ENCODE peak calls at places on chromosomes 3 and 15, in ten cellular contexts. F, N, G, I, T, A, X, K, M and D are unnamed samples.

GRCh38 chr3:64685800-64686445 is 1.9 kb downstream of the ADAMTS9 start:
- DNase-seq in M (peak), I (peak), K (peak), F (peak), T (peak), X (peak), G (peak), A (peak), N (peak), D (no peak)

GRCh38 chr15:98085003-98085639 is 124.6 kb downstream of the ARRDC4 start:
- DNase-seq in M (no peak), X (peak), A (peak), F (peak), T (no peak), K (peak), N (peak), G (peak), I (no peak), D (peak)

GRCh38 chr3:196431193-196432136 is 762 bp downstream of the UBXN7 start:
- DNase-seq in A (peak), G (peak), F (peak), K (no peak), I (peak), N (peak), M (no peak), T (peak), X (no peak), D (peak)

GRCh38 chr3:31802981-31803380 is 178.1 kb downstream of the OSBPL10 start:
- DNase-seq in N (peak), M (no peak), T (no peak), F (no peak), K (no peak), X (no peak), A (no peak), I (no peak), G (no peak), D (peak)

GRCh38 chr3:125165189-125165947 is 47.2 kb downstream of the SLC12A8 start:
- DNase-seq in X (no peak), T (no peak), F (peak), N (no peak), M (peak), G (peak), K (no peak), I (peak), A (peak), D (no peak)

GRCh38 chr3:185856652-185857051 is 31.8 kb upstream of the IGF2BP2 start:
- DNase-seq in T (no peak), X (no peak), I (no peak), M (no peak), F (no peak), K (no peak), A (no peak), N (no peak), G (no peak), D (no peak)

GRCh38 chr3:38255627-38256026 is 10.0 kb upstream of the SLC22A13 start:
- DNase-seq in X (no peak), A (no peak), G (no peak), F (no peak), M (no peak), K (no peak), N (no peak), T (no peak), I (no peak), D (no peak)

GRCh38 chr3:59320080-59320479 is 270.3 kb upstream of the CFAP20DC start:
- DNase-seq in G (no peak), X (no peak), N (no peak), K (no peak), F (no peak), A (no peak), T (no peak), I (no peak), M (no peak), D (no peak)

GRCh38 chr15:64845183-64845611 is 3.5 kb downstream of the PLEKHO2 start:
- DNase-seq in X (no peak), T (no peak), K (no peak), N (peak), G (no peak), F (peak), M (no peak), I (no peak), A (peak), D (peak)

GRCh38 chr3:193794002-193794835 is 201.2 kb downstream of the OPA1 start:
- DNase-seq in X (no peak), T (no peak), M (peak), G (no peak), I (no peak), F (peak), K (no peak), A (no peak), N (no peak), D (peak)

GRCh38 chr3:93910085-93910484 is 63.6 kb downstream of the PROS1 start:
- DNase-seq in F (no peak), I (no peak), X (no peak), T (no peak), G (no peak), N (no peak), A (no peak), M (no peak), K (no peak), D (no peak)

GRCh38 chr15:57227181-57227580 is 149.1 kb upstream of the CGNL1 start:
- DNase-seq in X (no peak), A (no peak), I (no peak), G (no peak), T (no peak), F (no peak), K (no peak), N (no peak), M (no peak), D (no peak)

GRCh38 chr3:156818890-156819289 is 7.3 kb upstream of the LEKR1 start:
- DNase-seq in F (peak), T (no peak), G (peak), X (no peak), M (no peak), K (no peak), N (no peak), I (no peak), A (no peak), D (no peak)

GRCh38 chr3:161914703-161915102 is 418.1 kb downstream of the OTOL1 start:
- DNase-seq in K (no peak), F (no peak), M (peak), N (peak), X (no peak), T (peak), I (peak), A (peak), G (peak), D (peak)

GRCh38 chr3:25587975-25588374 is 76.7 kb downstream of the TOP2B start:
- DNase-seq in N (no peak), T (no peak), M (no peak), X (no peak), F (no peak), K (no peak), G (no peak), I (no peak), A (no peak), D (no peak)

GRCh38 chr15:82832601-82833209 is 23.3 kb downstream of the WHAMM start:
- DNase-seq in M (no peak), K (no peak), X (no peak), G (peak), T (no peak), I (no peak), N (no peak), A (no peak), F (peak), D (peak)

GRCh38 chr3:159804726-159805410 is 183.8 kb upstream of the IL12A start:
- DNase-seq in K (peak), T (peak), M (no peak), N (peak), F (peak), G (peak), I (peak), X (peak), A (peak), D (peak)

GRCh38 chr3:137131081-137131480 is 173.3 kb downstream of the IL20RB start:
- DNase-seq in K (no peak), I (no peak), T (no peak), N (no peak), G (no peak), M (no peak), X (no peak), A (no peak), F (no peak), D (no peak)

GRCh38 chr3:64028754-64029153 is 5.5 kb upstream of the PSMD6 start:
- DNase-seq in M (no peak), G (no peak), A (no peak), K (no peak), I (no peak), N (no peak), F (no peak), T (no peak), X (no peak), D (no peak)

GRCh38 chr15:42736178-42736792 is 643 bp downstream of the CDAN1 start:
- DNase-seq in A (no peak), X (no peak), K (no peak), G (no peak), N (no peak), I (no peak), T (peak), M (no peak), F (peak), D (peak)

GRCh38 chr3:173371848-173372487 is 25.6 kb upstream of the NLGN1 start:
- DNase-seq in X (no peak), M (no peak), F (peak), T (peak), I (peak), K (peak), A (no peak), N (no peak), G (peak), D (peak)

GRCh38 chr3:156761713-156762575 is 64.2 kb upstream of the LEKR1 start:
- DNase-seq in I (no peak), N (no peak), F (no peak), X (no peak), T (no peak), G (peak), K (no peak), A (no peak), M (no peak), D (no peak)

GRCh38 chr3:134242649-134243637 is 7.7 kb downstream of the RYK start:
- DNase-seq in F (peak), K (no peak), T (no peak), A (no peak), G (peak), I (no peak), N (no peak), M (no peak), X (no peak), D (peak)

GRCh38 chr3:156812521-156813335 is 13.4 kb upstream of the LEKR1 start:
- DNase-seq in G (peak), N (no peak), A (no peak), M (no peak), X (no peak), I (no peak), T (no peak), F (peak), K (peak), D (peak)

GRCh38 chr15:45037936-45038335 is 14.9 kb downstream of the SORD start:
- DNase-seq in X (no peak), N (no peak), T (no peak), K (no peak), F (no peak), G (no peak), A (no peak), M (no peak), I (no peak), D (no peak)

GRCh38 chr3:36182024-36182423 is 198.3 kb upstream of the STAC start:
- DNase-seq in F (no peak), I (no peak), X (no peak), G (no peak), T (no peak), K (no peak), M (no peak), N (no peak), A (no peak), D (no peak)

GRCh38 chr3:73029321-73029796 is 32.1 kb upstream of the EBLN2 start:
- DNase-seq in M (no peak), I (no peak), N (no peak), F (peak), X (no peak), T (no peak), K (no peak), G (peak), A (no peak), D (no peak)

GRCh38 chr3:119463171-119464169 is at the start of gene TMEM39A:
- DNase-seq in M (peak), K (peak), F (peak), N (peak), G (peak), I (peak), X (peak), A (peak), T (peak), D (peak)
- TF ChIP-seq POLR2A in M (no peak), K (peak), F (peak), N (peak), G (peak), I (peak), X (peak), A (peak), T (peak), D (peak)

GRCh38 chr3:98166396-98166795 is at the start of gene OR5H15:
- DNase-seq in T (no peak), K (no peak), N (no peak), I (no peak), F (no peak), G (no peak), M (no peak), A (no peak), X (no peak), D (no peak)
- TF ChIP-seq CTCF in T (no peak), K (no peak), N (no peak), I (no peak), F (no peak), G (no peak), M (no peak), A (no peak), X (no peak), D (no peak)

GRCh38 chr3:179318876-179319275 is 4.0 kb upstream of the ZNF639 start:
- DNase-seq in F (no peak), A (no peak), K (no peak), I (no peak), N (no peak), X (no peak), T (no peak), M (no peak), G (no peak), D (no peak)

GRCh38 chr3:179324270-179324754 is 1.5 kb downstream of the ZNF639 start:
- DNase-seq in M (no peak), G (peak), A (no peak), K (no peak), F (peak), T (no peak), N (no peak), X (no peak), I (no peak), D (peak)

GRCh38 chr3:179321585-179322322 is 1.1 kb upstream of the ZNF639 start:
- DNase-seq in X (no peak), G (peak), K (peak), T (peak), I (peak), F (peak), A (no peak), M (no peak), N (peak), D (peak)

GRCh38 chr3:179322481-179323196 is at the start of gene ZNF639:
- DNase-seq in A (peak), I (peak), X (peak), M (peak), K (peak), T (peak), F (peak), G (peak), N (peak), D (peak)

GRCh38 chr3:179323197-179323901 is 518 bp downstream of the ZNF639 start:
- DNase-seq in N (peak), A (peak), K (peak), M (peak), T (peak), G (peak), X (peak), I (peak), F (peak), D (peak)
- TF ChIP-seq POLR2A in N (peak), A (no peak), K (no peak), M (no peak), T (no peak), G (peak), X (no peak), I (no peak), F (peak), D (no peak)

DNA sequence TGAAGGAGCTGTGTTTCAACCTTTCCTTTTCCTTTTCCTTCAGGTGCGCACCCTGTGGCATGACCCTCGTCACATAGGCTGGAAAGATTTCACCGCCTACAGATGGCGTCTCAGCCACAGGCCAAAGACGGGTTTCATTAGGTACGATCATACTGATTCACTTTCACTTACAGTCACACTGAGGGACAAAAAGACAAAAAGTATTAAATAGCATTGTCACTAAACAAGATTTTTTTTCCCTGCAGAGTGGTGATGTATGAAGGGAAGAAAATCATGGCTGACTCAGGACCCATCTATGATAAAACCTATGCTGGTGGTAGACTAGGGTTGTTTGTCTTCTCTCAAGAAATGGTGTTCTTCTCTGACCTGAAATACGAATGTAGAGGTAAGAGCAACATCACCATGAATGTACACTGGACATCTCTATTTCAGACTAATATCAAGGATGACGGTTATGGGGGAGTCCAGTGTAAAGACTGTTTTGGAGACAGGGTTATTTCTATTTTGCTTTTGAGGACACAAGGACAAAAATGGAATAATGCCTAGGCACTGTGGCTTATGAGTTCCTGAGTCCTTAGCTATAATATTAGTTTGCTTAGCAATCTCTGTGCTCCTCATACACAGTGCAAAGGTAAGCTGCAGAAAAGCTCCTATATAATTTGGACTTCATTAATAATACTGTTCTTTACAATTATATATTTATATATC is 13.3 kb downstream of the THBS1 start:
- DNase-seq in I (no peak), K (no peak), X (no peak), G (peak), T (no peak), F (peak), A (no peak), M (no peak), N (peak), D (no peak)
- TF ChIP-seq CTCF in I (no peak), K (no peak), X (no peak), G (no peak), T (no peak), F (no peak), A (no peak), M (no peak), N (peak), D (no peak)

GRCh38 chr3:184248454-184249411 is at the start of gene ALG3:
- DNase-seq in M (peak), A (peak), T (peak), N (peak), F (peak), G (peak), I (peak), K (peak), X (peak), D (peak)

GRCh38 chr3:184255291-184256039 is 5.9 kb downstream of the CAMK2N2 start:
- DNase-seq in A (no peak), X (no peak), M (no peak), I (no peak), G (no peak), F (no peak), N (no peak), K (no peak), T (no peak), D (no peak)

GRCh38 chr3:184250167-184250828 is 826 bp downstream of the EEF1AKMT4 start:
- DNase-seq in T (peak), A (peak), F (peak), N (peak), M (peak), G (peak), X (peak), I (peak), K (peak), D (peak)

GRCh38 chr3:184249412-184250166 is at the start of gene EEF1AKMT4:
- DNase-seq in K (peak), I (peak), M (peak), N (peak), G (peak), F (peak), T (peak), X (peak), A (peak), D (peak)
- TF ChIP-seq POLR2A in K (peak), I (peak), M (no peak), N (no peak), G (no peak), F (no peak), T (no peak), X (no peak), A (no peak), D (peak)

GRCh38 chr3:123411340-123412040 is 37.4 kb downstream of the ADCY5 start:
- DNase-seq in K (no peak), A (no peak), I (no peak), F (no peak), M (no peak), N (no peak), G (no peak), T (no peak), X (no peak), D (no peak)

GRCh38 chr3:123410149-123410515 is 38.8 kb downstream of the ADCY5 start:
- DNase-seq in G (no peak), K (no peak), X (no peak), F (no peak), I (no peak), T (no peak), N (no peak), M (no peak), A (no peak), D (no peak)

GRCh38 chr3:123409443-123410148 is 39.3 kb downstream of the ADCY5 start:
- DNase-seq in G (no peak), T (no peak), N (peak), I (no peak), K (peak), X (no peak), M (no peak), A (no peak), F (no peak), D (no peak)

GRCh38 chr3:123412811-123413588 is 35.9 kb downstream of the ADCY5 start:
- DNase-seq in X (no peak), K (no peak), N (no peak), M (no peak), G (no peak), T (peak), F (no peak), I (no peak), A (peak), D (no peak)

DNA sequence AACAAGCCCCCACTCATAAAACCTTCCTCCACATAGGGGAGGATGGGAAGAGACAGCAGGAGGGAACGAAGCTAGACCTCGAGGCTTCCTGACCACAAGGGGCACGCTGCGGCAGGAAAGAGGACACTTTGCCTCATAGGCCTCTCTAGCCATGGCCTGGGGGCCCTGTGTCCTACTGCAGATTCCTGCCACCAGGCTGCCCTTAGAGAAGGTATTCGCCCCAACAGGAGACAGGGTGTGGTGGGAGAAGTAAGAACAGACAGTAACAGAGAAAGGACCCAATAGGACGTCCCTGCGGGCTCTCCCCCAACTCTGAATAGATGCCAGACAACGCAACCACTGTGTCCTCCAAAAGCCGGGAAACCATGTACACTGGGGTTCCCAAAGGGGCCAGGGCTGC is 36.8 kb downstream of the ADCY5 start:
- DNase-seq in N (no peak), K (no peak), T (no peak), I (no peak), A (no peak), G (no peak), M (no peak), F (no peak), X (no peak), D (no peak)
- TF ChIP-seq CTCF in N (peak), K (no peak), T (no peak), I (peak), A (no peak), G (no peak), M (no peak), F (no peak), X (no peak), D (no peak)